ENCODE peak calls at places on chromosomes 11 and 22, in seven cellular contexts. D is prostate gland, X is right lobe of liver, Y is endothelial cell of umbilical vein, V is IMR-90, U is lower leg skin, K is testis. A is an unnamed sample.

GRCh38 chr22:21942407-21942895 is 10.2 kb downstream of the PPM1F start:
- DNase-seq in D (no peak), X (peak), Y (peak), V (peak), U (peak), K (no peak), A (peak)

GRCh38 chr11:62546937-62547625 is 475 bp upstream of the AHNAK start:
- DNase-seq in D (peak), X (no peak), Y (peak), V (peak), U (no peak), K (peak), A (peak)

GRCh38 chr11:63866211-63866610 is 27.3 kb downstream of the MARK2 start:
- DNase-seq in D (peak), X (peak), Y (no peak), V (peak), U (peak), K (peak), A (no peak)

GRCh38 chr11:80916180-80916811 is 1475.5 kb upstream of the TENM4 start:
- DNase-seq in D (no peak), X (no peak), Y (no peak), V (no peak), U (no peak), K (no peak), A (no peak)

GRCh38 chr11:3834349-3835099 is 6.2 kb downstream of the RHOG start:
- DNase-seq in D (no peak), X (peak), Y (no peak), V (no peak), U (no peak), K (peak), A (no peak)

GRCh38 chr22:41908409-41909289 is 6.2 kb downstream of the SHISA8 start:
- DNase-seq in D (no peak), X (peak), Y (no peak), V (no peak), U (no peak), K (no peak), A (no peak)

GRCh38 chr11:74171630-74172465 is 759 bp downstream of the PPME1 start:
- DNase-seq in D (no peak), X (no peak), Y (peak), V (no peak), U (no peak), K (no peak), A (no peak)

GRCh38 chr11:110763249-110764011 is 51.2 kb upstream of the ARHGAP20 start:
- DNase-seq in D (peak), X (peak), Y (peak), V (peak), U (peak), K (peak), A (no peak)

GRCh38 chr11:113805640-113806039 is 26.0 kb downstream of the CLDN25 start:
- DNase-seq in D (no peak), X (no peak), Y (no peak), V (peak), U (no peak), K (no peak), A (no peak)

GRCh38 chr11:65116370-65117205 is 913 bp downstream of the ZNHIT2 start:
- DNase-seq in D (no peak), X (peak), Y (peak), V (peak), U (no peak), K (peak), A (no peak)

GRCh38 chr11:67644042-67644441 is 4.5 kb upstream of the TBX10 start:
- DNase-seq in D (no peak), X (no peak), Y (no peak), V (no peak), U (no peak), K (no peak), A (no peak)

GRCh38 chr22:35116817-35117216 is 50.9 kb downstream of the ISX start:
- DNase-seq in D (no peak), X (no peak), Y (no peak), V (no peak), U (no peak), K (no peak), A (no peak)

GRCh38 chr11:15761235-15761634 is 595.1 kb downstream of the SOX6 start:
- DNase-seq in D (no peak), X (no peak), Y (no peak), V (no peak), U (no peak), K (no peak), A (no peak)

GRCh38 chr22:27801197-27801615 is 350 bp downstream of the MN1 start:
- DNase-seq in D (no peak), X (no peak), Y (peak), V (peak), U (no peak), K (peak), A (peak)

GRCh38 chr11:11171854-11172253 is 181.2 kb downstream of the CSNK2A3 start:
- DNase-seq in D (no peak), X (no peak), Y (no peak), V (no peak), U (no peak), K (no peak), A (no peak)

GRCh38 chr22:46079861-46080821 is 70.2 kb upstream of the PPARA start:
- DNase-seq in D (peak), X (peak), Y (no peak), V (no peak), U (peak), K (peak), A (no peak)

GRCh38 chr11:2783536-2784082 is 83.8 kb upstream of the KCNQ1OT1 start:
- DNase-seq in D (no peak), X (no peak), Y (no peak), V (peak), U (no peak), K (no peak), A (no peak)

GRCh38 chr11:34600339-34601084 is 20.4 kb upstream of the EHF start:
- DNase-seq in D (peak), X (peak), Y (no peak), V (peak), U (no peak), K (peak), A (no peak)

GRCh38 chr11:65427691-65428577 is 5.3 kb downstream of the NEAT1 start:
- DNase-seq in D (peak), X (peak), Y (peak), V (peak), U (no peak), K (peak), A (no peak)

GRCh38 chr22:35352214-35353111 is 28.4 kb upstream of the HMOX1 start:
- DNase-seq in D (no peak), X (peak), Y (peak), V (no peak), U (peak), K (peak), A (no peak)

GRCh38 chr11:67015048-67015447 is 7.9 kb upstream of the SYT12 start:
- DNase-seq in D (no peak), X (no peak), Y (no peak), V (no peak), U (no peak), K (no peak), A (no peak)

GRCh38 chr22:23305922-23306374 is 125.6 kb downstream of the BCR start:
- DNase-seq in D (peak), X (no peak), Y (peak), V (peak), U (peak), K (peak), A (no peak)

GRCh38 chr11:69704508-69705245 is 855 bp upstream of the FGF19 start:
- DNase-seq in D (no peak), X (no peak), Y (no peak), V (no peak), U (no peak), K (peak), A (no peak)

GRCh38 chr22:43956805-43957463 is 1.7 kb downstream of the SAMM50 start:
- DNase-seq in D (no peak), X (no peak), Y (peak), V (no peak), U (no peak), K (no peak), A (no peak)

GRCh38 chr11:1573077-1573846 is 1.2 kb upstream of the DUSP8 start:
- DNase-seq in D (no peak), X (no peak), Y (no peak), V (no peak), U (no peak), K (no peak), A (no peak)

GRCh38 chr22:44404341-44405020 is 91.7 kb upstream of the SHISAL1 start:
- DNase-seq in D (no peak), X (peak), Y (no peak), V (no peak), U (no peak), K (no peak), A (peak)

GRCh38 chr11:133619973-133620372 is 87.7 kb upstream of the OPCML start:
- DNase-seq in D (no peak), X (no peak), Y (no peak), V (no peak), U (no peak), K (no peak), A (no peak)

GRCh38 chr22:28980326-28980725 is 81.3 kb downstream of the C22orf31 start:
- DNase-seq in D (no peak), X (no peak), Y (no peak), V (no peak), U (no peak), K (no peak), A (no peak)

GRCh38 chr11:116794851-116795250 is 3.2 kb upstream of the APOA5 start:
- DNase-seq in D (no peak), X (no peak), Y (no peak), V (no peak), U (no peak), K (no peak), A (no peak)

GRCh38 chr11:70334351-70334995 is 63.9 kb upstream of the CTTN start:
- DNase-seq in D (no peak), X (no peak), Y (no peak), V (no peak), U (no peak), K (no peak), A (no peak)

GRCh38 chr11:34052608-34053160 is 1.2 kb downstream of the CAPRIN1 start:
- DNase-seq in D (peak), X (peak), Y (no peak), V (no peak), U (peak), K (peak), A (no peak)

GRCh38 chr11:64349404-64349803 is 9.4 kb downstream of the CCDC88B start:
- DNase-seq in D (no peak), X (no peak), Y (no peak), V (no peak), U (no peak), K (no peak), A (no peak)

GRCh38 chr11:44780940-44781631 is 54.3 kb downstream of the TSPAN18 start:
- DNase-seq in D (no peak), X (peak), Y (no peak), V (peak), U (no peak), K (peak), A (no peak)

GRCh38 chr11:129973809-129974208 is 28.8 kb downstream of the PRDM10 start:
- DNase-seq in D (no peak), X (no peak), Y (no peak), V (no peak), U (no peak), K (no peak), A (no peak)
- TF ChIP-seq POLR2A in D (no peak), X (no peak), Y (no peak), V (no peak), U (no peak), K (no peak), A (no peak)

DNA sequence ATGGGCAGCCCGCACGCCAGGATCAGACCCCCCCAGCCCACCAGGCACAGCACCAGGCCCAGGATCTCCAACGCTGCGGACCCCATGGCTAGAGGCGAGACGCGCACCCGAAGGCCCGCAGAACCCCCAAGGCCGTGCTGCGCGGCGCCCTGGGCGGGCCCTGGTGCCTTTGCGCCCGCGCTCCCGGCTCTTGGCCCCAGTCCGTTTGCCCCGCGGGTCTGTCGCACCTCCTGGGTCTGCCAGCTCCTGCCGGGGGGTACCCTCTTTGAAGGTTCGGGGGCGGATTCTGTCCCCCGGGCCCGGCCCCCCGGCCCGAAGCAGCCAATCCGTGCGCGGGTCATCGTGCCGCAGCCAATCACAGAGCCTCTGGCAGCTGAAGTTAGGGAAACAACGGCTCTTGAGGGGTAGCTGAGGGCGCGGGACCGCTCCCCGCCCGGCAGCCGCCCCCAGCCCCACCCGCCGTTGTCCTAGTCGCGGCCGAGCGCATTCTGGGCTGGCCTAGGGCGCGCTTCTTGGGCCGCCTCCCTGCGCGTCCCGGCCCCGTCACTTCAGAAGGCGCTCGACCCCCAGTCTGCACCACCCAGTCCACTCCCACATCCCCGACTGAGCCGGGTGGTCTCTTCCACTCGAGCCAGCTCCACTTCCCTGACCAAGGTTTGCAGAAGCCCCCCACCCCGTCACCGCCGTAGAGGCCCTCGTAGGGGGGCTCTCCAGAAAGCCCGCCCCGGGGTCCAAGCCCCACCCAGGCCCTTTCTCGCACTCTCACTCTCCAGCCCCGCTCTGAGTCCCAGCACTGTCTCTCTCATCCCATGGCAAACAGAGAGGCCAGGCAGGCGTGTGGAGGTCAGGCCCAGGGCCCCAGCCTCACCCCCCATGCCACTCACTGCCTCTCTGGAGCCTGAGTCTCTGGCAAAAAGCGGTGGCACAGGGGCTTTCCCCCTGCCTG is at the start of gene CLDN5:
- DNase-seq in D (no peak), X (peak), Y (peak), V (no peak), U (no peak), K (peak), A (no peak)
- TF ChIP-seq POLR2A in D (peak), X (peak), Y (peak), V (no peak), U (no peak), K (no peak), A (no peak)

GRCh38 chr11:82734120-82734479 is 436 bp upstream of the FAM181B start:
- DNase-seq in D (no peak), X (no peak), Y (no peak), V (no peak), U (no peak), K (no peak), A (no peak)

GRCh38 chr11:82732734-82733443 is 775 bp downstream of the FAM181B start:
- DNase-seq in D (no peak), X (no peak), Y (peak), V (no peak), U (no peak), K (no peak), A (no peak)

GRCh38 chr11:82732348-82732733 is 1.3 kb downstream of the FAM181B start:
- DNase-seq in D (no peak), X (no peak), Y (no peak), V (no peak), U (no peak), K (no peak), A (no peak)

GRCh38 chr11:82731691-82732277 is 1.9 kb downstream of the FAM181B start:
- DNase-seq in D (no peak), X (no peak), Y (no peak), V (no peak), U (no peak), K (no peak), A (no peak)

GRCh38 chr11:82733444-82734119 is at the start of gene FAM181B:
- DNase-seq in D (no peak), X (no peak), Y (peak), V (no peak), U (no peak), K (peak), A (no peak)
- TF ChIP-seq POLR2A in D (no peak), X (no peak), Y (no peak), V (no peak), U (no peak), K (no peak), A (no peak)

GRCh38 chr11:71525188-71525937 is 1.7 kb upstream of the KRTAP5-7 start:
- DNase-seq in D (no peak), X (peak), Y (no peak), V (no peak), U (no peak), K (no peak), A (no peak)
- TF ChIP-seq POLR2A in D (no peak), X (no peak), Y (no peak), V (no peak), U (no peak), K (no peak), A (no peak)